ENCODE peak calls at places on chromosomes 16 and 17, in five cellular contexts. O is Daoy, X is AG09309, Y is fibroblast of gingiva, V is fibroblast of the aortic adventitia. M is an unnamed sample.

GRCh38 chr17:50443492-50444051 is 17.6 kb downstream of the ACSF2 start:
- DNase-seq in O (no peak), X (no peak), Y (no peak), V (peak; percentile 66), M (no peak)

GRCh38 chr16:78537511-78537910 is 438.1 kb downstream of the WWOX start:
- DNase-seq in O (no peak), X (no peak), Y (no peak), V (no peak), M (no peak)

GRCh38 chr17:75995385-75995925 is 5.2 kb upstream of the CDK3 start:
- DNase-seq in O (no peak), X (no peak), Y (no peak), V (no peak), M (no peak)

GRCh38 chr17:57121308-57122042 is 36.4 kb downstream of the AKAP1 start:
- DNase-seq in O (no peak), X (no peak), Y (peak; percentile 31), V (peak; percentile 42), M (no peak)

GRCh38 chr17:13429201-13429600 is 172.5 kb downstream of the HS3ST3A1 start:
- DNase-seq in O (peak; percentile 62), X (peak; percentile 71), Y (peak; percentile 90), V (peak; percentile 90), M (no peak)

GRCh38 chr17:79081571-79082276 is 7.1 kb downstream of the ENGASE start:
- DNase-seq in O (no peak), X (no peak), Y (no peak), V (no peak), M (no peak)

GRCh38 chr16:85176541-85177447 is 64.5 kb upstream of the CIBAR2 start:
- DNase-seq in O (peak; percentile 59), X (no peak), Y (no peak), V (no peak), M (no peak)

GRCh38 chr17:40545660-40546059 is 19.6 kb downstream of the CCR7 start:
- DNase-seq in O (no peak), X (no peak), Y (no peak), V (no peak), M (no peak)

GRCh38 chr16:84879569-84880487 is 60.0 kb downstream of the CRISPLD2 start:
- DNase-seq in O (peak; percentile 88), X (no peak), Y (no peak), V (peak; percentile 18), M (no peak)

GRCh38 chr16:84461029-84461415 is 43.4 kb downstream of the MEAK7 start:
- DNase-seq in O (no peak), X (no peak), Y (no peak), V (no peak), M (no peak)

GRCh38 chr17:82160081-82160480 is 52.6 kb downstream of the CCDC57 start:
- DNase-seq in O (no peak), X (no peak), Y (no peak), V (no peak), M (no peak)

GRCh38 chr16:89842471-89843408 is 14.5 kb downstream of the SPIRE2 start:
- DNase-seq in O (peak; percentile 42), X (no peak), Y (no peak), V (peak; percentile 62), M (no peak)

GRCh38 chr16:71945616-71946015 is 50.3 kb downstream of the IST1 start:
- DNase-seq in O (no peak), X (no peak), Y (no peak), V (no peak), M (no peak)

GRCh38 chr17:42325026-42325425 is 36.7 kb downstream of the STAT5A start:
- DNase-seq in O (peak; percentile 89), X (peak; percentile 89), Y (peak; percentile 69), V (peak; percentile 81), M (peak; percentile 76)

GRCh38 chr17:41456206-41456605 is 11.0 kb downstream of the KRT32 start:
- DNase-seq in O (peak; percentile 27), X (no peak), Y (no peak), V (no peak), M (peak; percentile 29)

GRCh38 chr16:47731252-47731651 is 270.1 kb downstream of the PHKB start:
- DNase-seq in O (peak; percentile 19), X (peak; percentile 44), Y (peak; percentile 69), V (peak; percentile 99), M (no peak)

GRCh38 chr16:85781685-85782370 is 17.5 kb downstream of the EMC8 start:
- DNase-seq in O (no peak), X (no peak), Y (peak; percentile 83), V (peak; percentile 80), M (no peak)

GRCh38 chr17:60171753-60172079 is 21.9 kb downstream of the CA4 start:
- DNase-seq in O (no peak), X (no peak), Y (no peak), V (no peak), M (no peak)

GRCh38 chr17:47267354-47267828 is 13.8 kb downstream of the ITGB3 start:
- DNase-seq in O (peak; percentile 96), X (peak; percentile 92), Y (peak; percentile 46), V (peak; percentile 72), M (peak; percentile 34)